ENCODE peak calls at places on chromosomes 12 and 14, in ten cellular contexts. One of them, this sample, is unnamed.

GRCh38 chr12:26740991-26741390 is 92.0 kb downstream of the ITPR2 start:
- DNase-seq in left ventricle myocardium inferior: no peak
- DNase-seq in fibroblast of mammary gland: no peak
- DNase-seq in fibroblast of the aortic adventitia: no peak
- DNase-seq in IMR-90: no peak
- DNase-seq in HCT116: no peak
- DNase-seq in astrocyte of the cerebellum: no peak
- DNase-seq in osteoblast: no peak
- DNase-seq in A673: peak
- DNase-seq in ovary: no peak
- DNase-seq in this sample: no peak

GRCh38 chr12:53279283-53279869 is 11.3 kb downstream of the ESPL1 start:
- DNase-seq in osteoblast: no peak
- DNase-seq in fibroblast of mammary gland: no peak
- DNase-seq in A673: no peak
- DNase-seq in fibroblast of the aortic adventitia: no peak
- DNase-seq in IMR-90: no peak
- DNase-seq in astrocyte of the cerebellum: no peak
- DNase-seq in ovary: no peak
- DNase-seq in HCT116: no peak
- DNase-seq in left ventricle myocardium inferior: no peak
- DNase-seq in this sample: no peak

GRCh38 chr12:2582631-2583616 is 211.8 kb upstream of the FKBP4 start:
- DNase-seq in IMR-90: peak
- DNase-seq in fibroblast of the aortic adventitia: peak
- DNase-seq in left ventricle myocardium inferior: peak
- DNase-seq in ovary: peak
- DNase-seq in astrocyte of the cerebellum: no peak
- DNase-seq in HCT116: peak
- DNase-seq in osteoblast: peak
- DNase-seq in A673: peak
- DNase-seq in fibroblast of mammary gland: peak
- DNase-seq in this sample: peak

GRCh38 chr14:32524609-32525391 is 195.7 kb downstream of the AKAP6 start:
- DNase-seq in fibroblast of the aortic adventitia: peak
- DNase-seq in A673: no peak
- DNase-seq in fibroblast of mammary gland: peak
- DNase-seq in IMR-90: peak
- DNase-seq in left ventricle myocardium inferior: no peak
- DNase-seq in astrocyte of the cerebellum: no peak
- DNase-seq in HCT116: no peak
- DNase-seq in ovary: no peak
- DNase-seq in osteoblast: peak
- DNase-seq in this sample: peak

GRCh38 chr12:71947645-71948105 is 9.0 kb downstream of the TPH2 start:
- DNase-seq in astrocyte of the cerebellum: peak
- DNase-seq in osteoblast: no peak
- DNase-seq in IMR-90: peak
- DNase-seq in ovary: no peak
- DNase-seq in fibroblast of mammary gland: peak
- DNase-seq in HCT116: no peak
- DNase-seq in A673: no peak
- DNase-seq in left ventricle myocardium inferior: no peak
- DNase-seq in fibroblast of the aortic adventitia: no peak
- DNase-seq in this sample: peak

GRCh38 chr12:75644472-75645072 is 133.2 kb upstream of the KRR1 start:
- DNase-seq in A673: no peak
- DNase-seq in osteoblast: no peak
- DNase-seq in fibroblast of mammary gland: no peak
- DNase-seq in astrocyte of the cerebellum: no peak
- DNase-seq in left ventricle myocardium inferior: no peak
- DNase-seq in HCT116: no peak
- DNase-seq in IMR-90: no peak
- DNase-seq in ovary: no peak
- DNase-seq in fibroblast of the aortic adventitia: no peak
- DNase-seq in this sample: no peak

GRCh38 chr12:6635856-6636521 is at the start of gene LPAR5:
- DNase-seq in HCT116: peak
- DNase-seq in IMR-90: no peak
- DNase-seq in left ventricle myocardium inferior: no peak
- DNase-seq in A673: no peak
- DNase-seq in fibroblast of the aortic adventitia: peak
- DNase-seq in fibroblast of mammary gland: peak
- DNase-seq in ovary: no peak
- DNase-seq in astrocyte of the cerebellum: no peak
- DNase-seq in osteoblast: peak
- DNase-seq in this sample: no peak

GRCh38 chr12:25769076-25769945 is 189.2 kb upstream of the RASSF8 start:
- DNase-seq in fibroblast of mammary gland: peak
- DNase-seq in A673: no peak
- DNase-seq in fibroblast of the aortic adventitia: peak
- DNase-seq in HCT116: no peak
- DNase-seq in IMR-90: peak
- DNase-seq in astrocyte of the cerebellum: peak
- DNase-seq in osteoblast: peak
- DNase-seq in left ventricle myocardium inferior: no peak
- DNase-seq in ovary: no peak
- DNase-seq in this sample: peak

GRCh38 chr14:102424520-102424919 is 61.8 kb downstream of the TECPR2 start:
- DNase-seq in fibroblast of mammary gland: no peak
- DNase-seq in osteoblast: peak
- DNase-seq in ovary: no peak
- DNase-seq in astrocyte of the cerebellum: no peak
- DNase-seq in left ventricle myocardium inferior: no peak
- DNase-seq in IMR-90: no peak
- DNase-seq in HCT116: no peak
- DNase-seq in A673: no peak
- DNase-seq in fibroblast of the aortic adventitia: no peak
- DNase-seq in this sample: no peak

GRCh38 chr12:124440841-124441381 is 126.5 kb downstream of the NCOR2 start:
- DNase-seq in IMR-90: no peak
- DNase-seq in HCT116: no peak
- DNase-seq in fibroblast of mammary gland: no peak
- DNase-seq in ovary: no peak
- DNase-seq in fibroblast of the aortic adventitia: no peak
- DNase-seq in A673: no peak
- DNase-seq in osteoblast: peak
- DNase-seq in left ventricle myocardium inferior: no peak
- DNase-seq in astrocyte of the cerebellum: no peak
- DNase-seq in this sample: peak

GRCh38 chr12:70553391-70553859 is 83.8 kb downstream of the PTPRB start:
- DNase-seq in left ventricle myocardium inferior: no peak
- DNase-seq in fibroblast of mammary gland: no peak
- DNase-seq in fibroblast of the aortic adventitia: peak
- DNase-seq in osteoblast: no peak
- DNase-seq in ovary: no peak
- DNase-seq in astrocyte of the cerebellum: no peak
- DNase-seq in A673: no peak
- DNase-seq in HCT116: no peak
- DNase-seq in IMR-90: no peak
- DNase-seq in this sample: peak

GRCh38 chr12:32039341-32039740 is 67.3 kb upstream of the BICD1 start:
- DNase-seq in HCT116: no peak
- DNase-seq in ovary: peak
- DNase-seq in fibroblast of the aortic adventitia: peak
- DNase-seq in osteoblast: peak
- DNase-seq in fibroblast of mammary gland: peak
- DNase-seq in IMR-90: peak
- DNase-seq in astrocyte of the cerebellum: no peak
- DNase-seq in left ventricle myocardium inferior: peak
- DNase-seq in A673: no peak
- DNase-seq in this sample: peak

GRCh38 chr12:122183588-122183940 is 641 bp downstream of the LRRC43 start:
- DNase-seq in ovary: no peak
- DNase-seq in osteoblast: no peak
- DNase-seq in IMR-90: no peak
- DNase-seq in HCT116: no peak
- DNase-seq in astrocyte of the cerebellum: no peak
- DNase-seq in fibroblast of the aortic adventitia: no peak
- DNase-seq in fibroblast of mammary gland: no peak
- DNase-seq in left ventricle myocardium inferior: no peak
- DNase-seq in A673: no peak
- DNase-seq in this sample: no peak
- H3K4me3 ChIP-seq in ovary: peak
- H3K4me3 ChIP-seq in osteoblast: peak
- H3K4me3 ChIP-seq in IMR-90: no peak
- H3K4me3 ChIP-seq in HCT116: no peak
- H3K4me3 ChIP-seq in astrocyte of the cerebellum: peak
- H3K4me3 ChIP-seq in fibroblast of the aortic adventitia: no peak
- H3K4me3 ChIP-seq in fibroblast of mammary gland: peak
- H3K4me3 ChIP-seq in left ventricle myocardium inferior: peak
- H3K4me3 ChIP-seq in A673: peak
- H3K4me3 ChIP-seq in this sample: peak

GRCh38 chr12:23504043-23504442 is 445.4 kb downstream of the SOX5 start:
- DNase-seq in astrocyte of the cerebellum: no peak
- DNase-seq in ovary: no peak
- DNase-seq in osteoblast: no peak
- DNase-seq in IMR-90: no peak
- DNase-seq in A673: no peak
- DNase-seq in fibroblast of the aortic adventitia: no peak
- DNase-seq in fibroblast of mammary gland: no peak
- DNase-seq in HCT116: no peak
- DNase-seq in left ventricle myocardium inferior: no peak
- DNase-seq in this sample: no peak
- TF ChIP-seq CTCF in astrocyte of the cerebellum: no peak
- TF ChIP-seq CTCF in ovary: no peak
- TF ChIP-seq CTCF in osteoblast: no peak
- TF ChIP-seq CTCF in IMR-90: no peak
- TF ChIP-seq CTCF in A673: peak
- TF ChIP-seq CTCF in fibroblast of the aortic adventitia: no peak
- TF ChIP-seq CTCF in fibroblast of mammary gland: no peak
- TF ChIP-seq CTCF in HCT116: no peak
- TF ChIP-seq CTCF in left ventricle myocardium inferior: no peak
- TF ChIP-seq CTCF in this sample: no peak

GRCh38 chr14:77376380-77376770 is 519 bp downstream of the TMED8 start:
- DNase-seq in A673: peak
- DNase-seq in left ventricle myocardium inferior: peak
- DNase-seq in HCT116: no peak
- DNase-seq in astrocyte of the cerebellum: no peak
- DNase-seq in fibroblast of mammary gland: no peak
- DNase-seq in IMR-90: no peak
- DNase-seq in ovary: peak
- DNase-seq in fibroblast of the aortic adventitia: peak
- DNase-seq in osteoblast: peak
- DNase-seq in this sample: no peak
- H3K4me3 ChIP-seq in A673: peak
- H3K4me3 ChIP-seq in left ventricle myocardium inferior: peak
- H3K4me3 ChIP-seq in HCT116: peak
- H3K4me3 ChIP-seq in astrocyte of the cerebellum: peak
- H3K4me3 ChIP-seq in fibroblast of mammary gland: peak
- H3K4me3 ChIP-seq in IMR-90: peak
- H3K4me3 ChIP-seq in ovary: peak
- H3K4me3 ChIP-seq in fibroblast of the aortic adventitia: peak
- H3K4me3 ChIP-seq in osteoblast: peak
- H3K4me3 ChIP-seq in this sample: peak

DNA sequence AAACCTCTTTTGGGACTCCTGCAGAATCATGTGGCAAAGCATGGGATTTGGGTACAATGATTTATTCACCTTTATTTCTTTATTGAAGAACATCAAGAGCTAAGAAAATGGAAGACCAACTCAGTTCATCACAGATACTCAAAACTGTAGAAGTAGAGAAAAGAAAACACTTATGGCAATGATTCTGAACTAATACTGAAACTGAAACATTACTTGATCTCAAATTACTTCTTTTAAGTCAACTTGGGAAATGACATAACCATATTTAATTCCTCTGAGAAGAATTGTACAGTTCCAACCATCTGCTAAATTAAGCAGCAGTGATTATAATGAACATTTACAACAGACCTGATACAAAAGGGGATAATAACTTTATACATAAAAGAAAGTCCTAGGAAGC is 466.4 kb downstream of the TMTC2 start:
- DNase-seq in IMR-90: no peak
- DNase-seq in HCT116: no peak
- DNase-seq in ovary: no peak
- DNase-seq in A673: no peak
- DNase-seq in fibroblast of mammary gland: no peak
- DNase-seq in osteoblast: no peak
- DNase-seq in fibroblast of the aortic adventitia: no peak
- DNase-seq in left ventricle myocardium inferior: no peak
- DNase-seq in astrocyte of the cerebellum: no peak
- DNase-seq in this sample: no peak
- TF ChIP-seq CTCF in IMR-90: no peak
- TF ChIP-seq CTCF in HCT116: no peak
- TF ChIP-seq CTCF in ovary: no peak
- TF ChIP-seq CTCF in A673: no peak
- TF ChIP-seq CTCF in fibroblast of mammary gland: no peak
- TF ChIP-seq CTCF in osteoblast: no peak
- TF ChIP-seq CTCF in fibroblast of the aortic adventitia: no peak
- TF ChIP-seq CTCF in left ventricle myocardium inferior: no peak
- TF ChIP-seq CTCF in astrocyte of the cerebellum: no peak
- TF ChIP-seq CTCF in this sample: no peak

GRCh38 chr14:105062048-105062433 is 3.2 kb downstream of the GPR132 start:
- DNase-seq in astrocyte of the cerebellum: no peak
- DNase-seq in fibroblast of mammary gland: no peak
- DNase-seq in left ventricle myocardium inferior: no peak
- DNase-seq in ovary: no peak
- DNase-seq in HCT116: no peak
- DNase-seq in IMR-90: no peak
- DNase-seq in osteoblast: peak
- DNase-seq in A673: no peak
- DNase-seq in fibroblast of the aortic adventitia: no peak
- DNase-seq in this sample: no peak
- H3K4me3 ChIP-seq in astrocyte of the cerebellum: no peak
- H3K4me3 ChIP-seq in fibroblast of mammary gland: no peak
- H3K4me3 ChIP-seq in left ventricle myocardium inferior: peak
- H3K4me3 ChIP-seq in ovary: no peak
- H3K4me3 ChIP-seq in HCT116: no peak
- H3K4me3 ChIP-seq in IMR-90: no peak
- H3K4me3 ChIP-seq in osteoblast: no peak
- H3K4me3 ChIP-seq in A673: no peak
- H3K4me3 ChIP-seq in fibroblast of the aortic adventitia: no peak
- H3K4me3 ChIP-seq in this sample: no peak

This sample was measured in fibroblast of pulmonary artery.